ENCODE peak calls at places on chromosomes 5 and 9, in eight cellular contexts. O is lower lobe of right lung; I is fibroblast of lung; P is spleen; R is GM23248; J is Caco-2; B is Karpas-422; H is CD8-positive, alpha-beta T cell. K is an unnamed sample.

GRCh38 chr5:149271717-149272558 is at the start of gene AFAP1L1:
- DNase-seq in O (peak; percentile 69), I (peak; percentile 42), P (peak; percentile 80), R (peak; percentile 77), J (peak; percentile 29), B (no peak), H (no peak), K (peak; percentile 92)

GRCh38 chr9:120265791-120266190 is 314.2 kb downstream of the CDK5RAP2 start:
- DNase-seq in O (no peak), I (peak; percentile 2), P (no peak), R (peak; percentile 13), J (no peak), B (peak; percentile 27), H (no peak), K (no peak)

GRCh38 chr9:134365791-134366222 is 39.6 kb downstream of the RXRA start:
- DNase-seq in O (no peak), I (peak; percentile 29), P (no peak), R (peak; percentile 61), J (no peak), B (no peak), H (no peak), K (no peak)

GRCh38 chr9:110472111-110472510 is 107.4 kb downstream of the SVEP1 start:
- DNase-seq in O (no peak), I (no peak), P (no peak), R (no peak), J (no peak), B (no peak), H (no peak), K (no peak)

GRCh38 chr9:36798350-36799065 is 225.8 kb downstream of the MELK start:
- DNase-seq in O (no peak), I (no peak), P (no peak), R (no peak), J (peak; percentile 49), B (peak; percentile 87), H (no peak), K (peak; percentile 86)

GRCh38 chr9:132011896-132012295 is 67.8 kb downstream of the MED27 start:
- DNase-seq in O (no peak), I (no peak), P (no peak), R (no peak), J (no peak), B (no peak), H (no peak), K (no peak)

GRCh38 chr9:107020040-107020530 is 157.1 kb downstream of the ZNF462 start:
- DNase-seq in O (no peak), I (peak; percentile 98), P (no peak), R (peak; percentile 94), J (no peak), B (no peak), H (no peak), K (no peak)

GRCh38 chr5:170420809-170421412 is 31.7 kb upstream of the KCNMB1 start:
- DNase-seq in O (no peak), I (peak; percentile 61), P (peak; percentile 58), R (peak; percentile 72), J (peak; percentile 65), B (peak; percentile 86), H (peak; percentile 44), K (peak; percentile 83)

GRCh38 chr9:113619156-113619861 is 155.8 kb downstream of the RGS3 start:
- DNase-seq in O (no peak), I (no peak), P (peak; percentile 71), R (no peak), J (no peak), B (no peak), H (no peak), K (peak; percentile 25)

GRCh38 chr9:93590609-93591234 is 14.3 kb downstream of the PHF2 start:
- DNase-seq in O (no peak), I (no peak), P (no peak), R (no peak), J (no peak), B (no peak), H (no peak), K (peak; percentile 30)

GRCh38 chr9:69137311-69137710 is 36.8 kb upstream of the TJP2 start:
- DNase-seq in O (no peak), I (no peak), P (no peak), R (no peak), J (no peak), B (no peak), H (no peak), K (no peak)

GRCh38 chr5:78887384-78888118 is 97.6 kb downstream of the ARSB start:
- DNase-seq in O (no peak), I (no peak), P (no peak), R (no peak), J (no peak), B (no peak), H (no peak), K (no peak)

GRCh38 chr9:79134654-79135053 is 437.1 kb upstream of the TLE4 start:
- DNase-seq in O (no peak), I (peak; percentile 71), P (no peak), R (peak; percentile 21), J (peak; percentile 0), B (peak; percentile 60), H (no peak), K (peak; percentile 52)

GRCh38 chr9:134738869-134739659 is 97.5 kb downstream of the COL5A1 start:
- DNase-seq in O (peak; percentile 70), I (peak; percentile 35), P (no peak), R (peak; percentile 76), J (peak; percentile 79), B (peak; percentile 66), H (no peak), K (peak; percentile 98)

GRCh38 chr9:78685471-78685870 is 388.5 kb downstream of the PSAT1 start:
- DNase-seq in O (no peak), I (peak; percentile 40), P (no peak), R (no peak), J (no peak), B (no peak), H (no peak), K (no peak)

GRCh38 chr5:151094054-151094858 is 13.4 kb upstream of the TNIP1 start:
- DNase-seq in O (no peak), I (peak; percentile 23), P (peak; percentile 88), R (peak; percentile 60), J (no peak), B (no peak), H (peak; percentile 54), K (peak; percentile 42)
- H3K4me3 ChIP-seq in O (no peak overlapping the region), I (no peak overlapping the region), P (no peak overlapping the region), R (peak overlapping the region; percentile 10), J (no peak overlapping the region), B (no peak overlapping the region), H (no peak overlapping the region), K (no peak overlapping the region)

GRCh38 chr5:32439086-32439642 is 5.4 kb downstream of the ZFR start:
- DNase-seq in O (no peak), I (no peak), P (no peak), R (no peak), J (no peak), B (no peak), H (no peak), K (no peak)
- H3K36me3 ChIP-seq in O (no peaks in the 10 kb centered on the region), I (no peaks in the 10 kb centered on the region), P (no peaks in the 10 kb centered on the region), R (peaks cover 4% of the 10 kb centered on the region), J (no peaks in the 10 kb centered on the region), B (peaks cover 17% of the 10 kb centered on the region), H (no peaks in the 10 kb centered on the region), K (no peaks in the 10 kb centered on the region)

GRCh38 chr9:2701070-2701469 is 16.2 kb upstream of the KCNV2 start:
- DNase-seq in O (no peak), I (no peak), P (no peak), R (no peak), J (no peak), B (no peak), H (no peak), K (peak; percentile 27)
- H3K4me3 ChIP-seq in O (no peak overlapping the region), I (no peak overlapping the region), P (no peak overlapping the region), R (no peak overlapping the region), J (no peak overlapping the region), B (no peak overlapping the region), H (no peak overlapping the region), K (no peak overlapping the region)

GRCh38 chr9:7382365-7382764 is 417.2 kb downstream of the DMAC1 start:
- DNase-seq in O (no peak), I (no peak), P (no peak), R (no peak), J (no peak), B (no peak), H (no peak), K (no peak)

GRCh38 chr9:7392161-7392560 is 407.4 kb downstream of the DMAC1 start:
- DNase-seq in O (no peak), I (no peak), P (no peak), R (no peak), J (no peak), B (no peak), H (no peak), K (no peak)

GRCh38 chr9:7388755-7389154 is 410.8 kb downstream of the DMAC1 start:
- DNase-seq in O (no peak), I (no peak), P (no peak), R (no peak), J (no peak), B (no peak), H (no peak), K (no peak)

GRCh38 chr9:7387844-7388243 is 411.7 kb downstream of the DMAC1 start:
- DNase-seq in O (no peak), I (no peak), P (no peak), R (no peak), J (no peak), B (no peak), H (no peak), K (no peak)
- H3K36me3 ChIP-seq in O (no peaks in the 10 kb centered on the region), I (no peaks in the 10 kb centered on the region), P (no peaks in the 10 kb centered on the region), R (no peaks in the 10 kb centered on the region), J (no peaks in the 10 kb centered on the region), B (no peaks in the 10 kb centered on the region), H (no peaks in the 10 kb centered on the region), K (no peaks in the 10 kb centered on the region)

GRCh38 chr5:113989913-113990305 is 372.0 kb upstream of the KCNN2 start:
- DNase-seq in O (no peak), I (peak; percentile 7), P (no peak), R (no peak), J (no peak), B (no peak), H (no peak), K (no peak)
- H3K4me3 ChIP-seq in O (no peak overlapping the region), I (no peak overlapping the region), P (no peak overlapping the region), R (no peak overlapping the region), J (no peak overlapping the region), B (no peak overlapping the region), H (no peak overlapping the region), K (no peak overlapping the region)